ENCODE peak calls at places on chromosome 17, in four cellular contexts. S, V, L and T are unnamed samples.

GRCh38 chr17:82835766-82836512 is 3.9 kb downstream of the ZNF750 start:
- DNase-seq in V (no peak), S (no peak), L (no peak), T (no peak)

GRCh38 chr17:68383443-68384321 is 73.6 kb downstream of the WIPI1 start:
- DNase-seq in V (peak; percentile 92), S (no peak), L (peak; percentile 72), T (no peak)

GRCh38 chr17:76540381-76541300 is 797 bp downstream of the PRCD start:
- DNase-seq in L (peak; percentile 94), V (peak; percentile 98), S (no peak), T (no peak)

GRCh38 chr17:55458977-55459376 is 37.3 kb upstream of the MMD start:
- DNase-seq in S (peak; percentile 2), V (peak; percentile 77), L (peak; percentile 84), T (no peak)

GRCh38 chr17:1467898-1468492 is 12.0 kb upstream of the CRK start:
- DNase-seq in L (no peak), V (peak; percentile 79), S (no peak), T (no peak)

GRCh38 chr17:80453980-80454556 is 22.3 kb downstream of the NPTX1 start:
- DNase-seq in V (no peak), L (no peak), S (no peak), T (no peak)

GRCh38 chr17:61759362-61759761 is 104.0 kb downstream of the BRIP1 start:
- DNase-seq in S (no peak), V (no peak), L (no peak), T (no peak)

GRCh38 chr17:40862985-40863733 is 3.9 kb downstream of the KRT12 start:
- DNase-seq in V (no peak), L (no peak), S (no peak), T (no peak)

GRCh38 chr17:16987830-16988601 is 16.1 kb upstream of the TNFRSF13B start:
- DNase-seq in S (no peak), L (peak; percentile 70), V (peak; percentile 80), T (peak; percentile 85)

GRCh38 chr17:45907720-45908395 is 13.5 kb downstream of the MAPT start:
- DNase-seq in S (no peak), L (no peak), V (no peak), T (no peak)

GRCh38 chr17:43676471-43676870 is 14.7 kb upstream of the MEOX1 start:
- DNase-seq in V (no peak), L (peak; percentile 56), S (no peak), T (no peak)

GRCh38 chr17:46895171-46895570 is 27.8 kb upstream of the GOSR2 start:
- DNase-seq in V (no peak), L (no peak), S (no peak), T (no peak)

GRCh38 chr17:74599531-74599939 is 7.5 kb upstream of the CD300LD start:
- DNase-seq in S (no peak), V (no peak), L (no peak), T (no peak)

GRCh38 chr17:27430882-27431491 is 25.3 kb upstream of the KSR1 start:
- DNase-seq in V (peak; percentile 44), S (no peak), L (no peak), T (no peak)

GRCh38 chr17:60128171-60128859 is 21.5 kb upstream of the CA4 start:
- DNase-seq in L (no peak), S (no peak), V (no peak), T (no peak)

GRCh38 chr17:77877019-77877418 is 81.5 kb upstream of the TNRC6C start:
- DNase-seq in L (no peak), S (no peak), V (no peak), T (no peak)

GRCh38 chr17:39872700-39873099 is 4.7 kb downstream of the ZPBP2 start:
- DNase-seq in S (no peak), V (no peak), L (peak; percentile 2), T (no peak)

GRCh38 chr17:39507511-39507910 is 46.2 kb downstream of the CDK12 start:
- DNase-seq in S (no peak), V (no peak), L (no peak), T (no peak)

GRCh38 chr17:39225308-39225973 is at the start of gene STAC2:
- DNase-seq in V (no peak), L (no peak), S (no peak), T (peak; percentile 47)

GRCh38 chr17:60989439-60989838 is 311.8 kb downstream of the BCAS3 start:
- DNase-seq in V (no peak), S (no peak), L (no peak), T (no peak)

GRCh38 chr17:83024205-83024971 is 55.0 kb upstream of the METRNL start:
- DNase-seq in S (no peak), V (no peak), L (no peak), T (no peak)

GRCh38 chr17:65058615-65059014 is 2.1 kb upstream of the GNA13 start:
- DNase-seq in V (no peak), S (no peak), L (no peak), T (no peak)

GRCh38 chr17:56653877-56654276 is 60.4 kb downstream of the NOG start:
- DNase-seq in L (no peak), V (peak; percentile 72), S (peak; percentile 48), T (no peak)

GRCh38 chr17:55582910-55583309 is 71.7 kb upstream of the SMIM36 start:
- DNase-seq in L (no peak), S (no peak), V (peak; percentile 61), T (no peak)

GRCh38 chr17:14451729-14452191 is 150.9 kb downstream of the HS3ST3B1 start:
- DNase-seq in V (no peak), L (no peak), S (no peak), T (no peak)

GRCh38 chr17:45131294-45131615 is 1.1 kb downstream of the PLCD3 start:
- DNase-seq in L (no peak), V (no peak), S (no peak), T (no peak)

GRCh38 chr17:63387941-63388340 is 58.2 kb downstream of the CYB561 start:
- DNase-seq in L (no peak), S (no peak), V (no peak), T (no peak)

GRCh38 chr17:17186051-17186450 is 20.1 kb downstream of the PLD6 start:
- DNase-seq in S (peak; percentile 26), V (peak; percentile 33), L (no peak), T (no peak)

GRCh38 chr17:79982986-79983385 is 52.7 kb downstream of the TBC1D16 start:
- DNase-seq in S (no peak), V (no peak), L (no peak), T (no peak)

GRCh38 chr17:16934836-16935235 is 37.1 kb downstream of the TNFRSF13B start:
- DNase-seq in S (no peak), V (no peak), L (no peak), T (no peak)

GRCh38 chr17:67718325-67718941 is 697 bp downstream of the NOL11 start:
- DNase-seq in V (peak; percentile 41), S (no peak), L (peak; percentile 2), T (peak; percentile 9)

GRCh38 chr17:39652635-39653315 is 12.4 kb upstream of the TCAP start:
- DNase-seq in S (no peak), L (no peak), V (no peak), T (no peak)

GRCh38 chr17:50148226-50149098 is 2.0 kb downstream of the PPP1R9B start:
- DNase-seq in L (no peak), S (peak; percentile 83), V (no peak), T (peak; percentile 74)

GRCh38 chr17:56985371-56986162 is 7.6 kb downstream of the SCPEP1 start:
- DNase-seq in S (no peak), V (no peak), L (no peak), T (no peak)